ENCODE peak calls at places on chromosomes 3 and 15, in six cellular contexts. J, A, V, G, T and I are unnamed samples. For H3K4me1, the result is how much of the 10 kb centered on the place peaks cover.

GRCh38 chr3:61420136-61420759 is 141.1 kb upstream of the PTPRG start:
- DNase-seq in J (no peak), A (no peak), V (no peak), G (no peak), T (no peak), I (no peak)

GRCh38 chr15:65259367-65259781 is 27.3 kb downstream of the PARP16 start:
- DNase-seq in J (no peak), A (no peak), V (no peak), G (no peak), T (peak), I (no peak)

GRCh38 chr3:126130081-126130855 is 46.3 kb upstream of the SLC41A3 start:
- DNase-seq in J (peak), A (peak), V (no peak), G (peak), T (peak), I (peak)

GRCh38 chr3:175941352-175941751 is 1082.2 kb downstream of the NAALADL2 start:
- DNase-seq in J (no peak), A (no peak), V (no peak), G (peak), T (no peak), I (no peak)

GRCh38 chr3:58175429-58176184 is 35.2 kb downstream of the DNASE1L3 start:
- DNase-seq in J (no peak), A (peak), V (no peak), G (no peak), T (no peak), I (no peak)

GRCh38 chr3:56870436-56870835 is 68.7 kb upstream of the ARHGEF3 start:
- DNase-seq in J (no peak), A (no peak), V (no peak), G (no peak), T (no peak), I (no peak)

GRCh38 chr15:39194431-39194830 is 386.4 kb upstream of the THBS1 start:
- DNase-seq in J (no peak), A (no peak), V (no peak), G (no peak), T (no peak), I (no peak)

GRCh38 chr15:68298882-68299381 is 21.4 kb downstream of the FEM1B start:
- DNase-seq in J (no peak), A (no peak), V (peak), G (no peak), T (no peak), I (no peak)

GRCh38 chr3:161221881-161222600 is 930 bp downstream of the NMD3 start:
- DNase-seq in J (peak), A (no peak), V (no peak), G (peak), T (no peak), I (no peak)

GRCh38 chr3:33063651-33064051 is 33.3 kb downstream of the GLB1 start:
- DNase-seq in J (no peak), A (no peak), V (no peak), G (no peak), T (no peak), I (no peak)

GRCh38 chr15:42736178-42736792 is 643 bp downstream of the CDAN1 start:
- DNase-seq in J (no peak), A (no peak), V (no peak), G (no peak), T (no peak), I (no peak)

GRCh38 chr3:29370451-29371420 is 89.9 kb downstream of the RBMS3 start:
- DNase-seq in J (no peak), A (no peak), V (no peak), G (no peak), T (no peak), I (no peak)

GRCh38 chr15:64112077-64112772 is 16.4 kb downstream of the SNX1 start:
- DNase-seq in J (no peak), A (no peak), V (no peak), G (no peak), T (no peak), I (no peak)

GRCh38 chr3:142858043-142858442 is 30.8 kb downstream of the PCOLCE2 start:
- DNase-seq in J (no peak), A (no peak), V (no peak), G (no peak), T (no peak), I (no peak)

GRCh38 chr15:69059170-69059943 is 44.9 kb downstream of the NOX5 start:
- DNase-seq in J (peak), A (peak), V (peak), G (peak), T (peak), I (peak)

GRCh38 chr3:154430014-154430413 is at the start of gene GPR149:
- DNase-seq in J (no peak), A (no peak), V (no peak), G (peak), T (no peak), I (no peak)

GRCh38 chr15:49137861-49138260 is 17.5 kb downstream of the COPS2 start:
- DNase-seq in J (no peak), A (no peak), V (no peak), G (no peak), T (no peak), I (no peak)

GRCh38 chr3:149314807-149315578 is 18.4 kb downstream of the TM4SF18 start:
- DNase-seq in J (no peak), A (no peak), V (no peak), G (no peak), T (no peak), I (no peak)

GRCh38 chr3:120622870-120623718 is 27.0 kb downstream of the NDUFB4 start:
- DNase-seq in J (no peak), A (peak), V (no peak), G (peak), T (no peak), I (no peak)

GRCh38 chr15:75389791-75390382 is 21.5 kb upstream of the MAN2C1 start:
- DNase-seq in J (no peak), A (no peak), V (no peak), G (no peak), T (no peak), I (no peak)

GRCh38 chr3:43180027-43180426 is 74.1 kb upstream of the POMGNT2 start:
- DNase-seq in J (no peak), A (no peak), V (peak), G (no peak), T (no peak), I (peak)

GRCh38 chr15:51491941-51492340 is 130.6 kb downstream of the DMXL2 start:
- DNase-seq in J (no peak), A (no peak), V (no peak), G (no peak), T (no peak), I (no peak)

GRCh38 chr3:54744291-54744690 is 183.6 kb downstream of the LRTM1 start:
- DNase-seq in J (no peak), A (no peak), V (no peak), G (no peak), T (no peak), I (no peak)

GRCh38 chr3:184552863-184553262 is 8.7 kb upstream of the EPHB3 start:
- DNase-seq in J (no peak), A (no peak), V (no peak), G (no peak), T (no peak), I (peak)

GRCh38 chr3:46946416-46946815 is 30.1 kb downstream of the CCDC12 start:
- DNase-seq in J (peak), A (no peak), V (no peak), G (no peak), T (no peak), I (peak)

GRCh38 chr3:10242182-10243065 is 5.8 kb upstream of the TATDN2 start:
- DNase-seq in J (no peak), A (no peak), V (peak), G (no peak), T (no peak), I (no peak)

GRCh38 chr3:73010158-73010557 is 13.5 kb downstream of the PPP4R2 start:
- DNase-seq in J (no peak), A (no peak), V (no peak), G (no peak), T (no peak), I (no peak)

GRCh38 chr15:92820233-92821021 is 79.7 kb upstream of the CHD2 start:
- DNase-seq in J (peak), A (peak), V (peak), G (peak), T (peak), I (peak)

GRCh38 chr3:15263120-15263519 is 57.1 kb downstream of the CAPN7 start:
- DNase-seq in J (no peak), A (no peak), V (no peak), G (no peak), T (no peak), I (peak)

GRCh38 chr15:64950888-64951287 is 38.8 kb downstream of the SPG21 start:
- DNase-seq in J (no peak), A (no peak), V (no peak), G (no peak), T (no peak), I (no peak)

GRCh38 chr3:47379488-47379899 is 1.3 kb upstream of the PTPN23 start:
- DNase-seq in J (no peak), A (no peak), V (no peak), G (no peak), T (no peak), I (no peak)

GRCh38 chr3:5479229-5479799 is 291.8 kb downstream of the EDEM1 start:
- DNase-seq in J (no peak), A (no peak), V (no peak), G (no peak), T (no peak), I (no peak)

DNA sequence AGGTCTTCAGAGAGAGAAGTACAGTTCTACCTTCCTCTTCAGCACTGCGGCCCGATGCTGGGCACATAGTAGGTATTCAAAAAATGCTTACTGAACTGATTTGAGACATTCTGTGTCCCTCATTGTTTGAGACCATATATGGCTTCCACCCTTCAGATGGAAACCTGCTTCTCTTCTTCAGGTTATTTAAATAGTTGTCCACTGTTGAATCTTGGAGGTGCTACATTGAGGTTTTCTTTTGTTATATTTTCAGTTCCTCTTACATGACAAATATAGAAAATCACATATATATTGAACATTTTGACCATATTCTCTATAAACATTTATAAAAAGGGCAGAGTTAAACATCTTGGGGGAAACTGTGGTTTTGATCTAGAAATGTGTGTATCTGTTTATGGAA is 200.2 kb upstream of the LRRC3B start:
- DNase-seq in J (no peak), A (no peak), V (no peak), G (no peak), T (no peak), I (peak)
- H3K4me1 ChIP-seq in J (under half), A (under half), V (under half), G (under half), T (under half), I (under half)

GRCh38 chr15:90557651-90558084 is 27.9 kb downstream of the CRTC3 start:
- DNase-seq in J (peak), A (no peak), V (no peak), G (no peak), T (peak), I (peak)
- H3K4me3 ChIP-seq in J (no peak), A (no peak), V (no peak), G (no peak), T (peak), I (no peak)

DNA sequence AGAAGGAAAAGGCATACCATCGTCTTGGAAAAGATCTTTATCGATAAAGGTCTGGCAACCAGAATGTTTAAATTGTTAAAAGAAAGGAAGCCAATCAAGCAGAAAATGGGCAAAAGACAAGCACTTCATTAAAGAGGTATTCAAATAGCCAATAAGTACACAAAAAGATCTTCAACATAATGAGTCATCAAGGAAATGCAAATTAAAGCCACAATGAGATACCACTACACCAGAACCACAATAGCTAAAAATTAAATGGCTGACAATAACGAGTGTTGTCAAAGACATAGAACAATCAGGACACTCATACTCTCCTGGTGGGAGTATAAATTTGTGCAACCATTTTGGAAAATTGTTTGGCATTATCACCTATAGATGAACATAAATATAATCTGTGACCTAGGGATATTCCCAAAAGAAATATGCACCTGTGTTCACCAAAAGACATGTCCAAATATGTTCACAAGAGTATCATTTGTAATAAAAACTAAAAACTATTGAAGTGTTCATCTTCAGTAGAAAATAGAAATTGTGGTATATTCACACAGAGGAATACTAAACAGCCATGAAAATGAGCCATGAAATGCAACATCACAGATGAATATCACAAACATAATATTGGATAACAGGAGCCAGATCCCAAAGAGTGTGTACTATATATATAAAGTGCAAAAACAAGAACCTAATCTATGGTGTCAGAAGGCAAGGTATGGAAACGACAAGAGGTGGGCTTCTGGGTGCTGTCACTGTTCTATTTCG is 14.4 kb upstream of the BTBD1 start:
- DNase-seq in J (no peak), A (no peak), V (no peak), G (no peak), T (no peak), I (no peak)
- H3K4me1 ChIP-seq in J (under half), A (under half), V (under half), G (under half), T (under half), I (under half)

GRCh38 chr3:49173792-49174170 is 2.4 kb downstream of the KLHDC8B start:
- DNase-seq in J (no peak), A (no peak), V (no peak), G (peak), T (peak), I (no peak)
- H3K4me3 ChIP-seq in J (peak), A (no peak), V (no peak), G (no peak), T (peak), I (no peak)

DNA sequence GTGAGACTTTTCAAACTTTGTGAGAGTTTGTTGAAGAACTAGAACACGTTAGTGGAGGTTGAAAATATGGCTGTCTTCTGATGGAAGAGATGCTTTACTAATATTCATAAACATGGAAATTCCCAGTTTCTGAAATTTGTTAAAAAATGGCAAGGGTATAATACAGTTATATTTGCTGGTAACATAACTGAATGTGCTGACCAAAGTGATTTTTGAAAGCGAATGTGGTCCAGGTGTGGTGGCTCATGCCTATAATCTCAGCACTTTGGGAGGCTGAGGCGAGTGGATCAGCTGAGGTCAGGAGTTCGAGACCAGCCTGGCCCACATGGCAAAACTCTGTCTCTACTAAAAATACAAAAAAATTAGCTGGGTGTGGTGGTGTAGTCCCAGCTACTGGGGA is 18.1 kb downstream of the FXR1 start:
- DNase-seq in J (no peak), A (no peak), V (no peak), G (no peak), T (no peak), I (no peak)
- H3K4me1 ChIP-seq in J (under half), A (under half), V (under half), G (under half), T (half or more), I (under half)

DNA sequence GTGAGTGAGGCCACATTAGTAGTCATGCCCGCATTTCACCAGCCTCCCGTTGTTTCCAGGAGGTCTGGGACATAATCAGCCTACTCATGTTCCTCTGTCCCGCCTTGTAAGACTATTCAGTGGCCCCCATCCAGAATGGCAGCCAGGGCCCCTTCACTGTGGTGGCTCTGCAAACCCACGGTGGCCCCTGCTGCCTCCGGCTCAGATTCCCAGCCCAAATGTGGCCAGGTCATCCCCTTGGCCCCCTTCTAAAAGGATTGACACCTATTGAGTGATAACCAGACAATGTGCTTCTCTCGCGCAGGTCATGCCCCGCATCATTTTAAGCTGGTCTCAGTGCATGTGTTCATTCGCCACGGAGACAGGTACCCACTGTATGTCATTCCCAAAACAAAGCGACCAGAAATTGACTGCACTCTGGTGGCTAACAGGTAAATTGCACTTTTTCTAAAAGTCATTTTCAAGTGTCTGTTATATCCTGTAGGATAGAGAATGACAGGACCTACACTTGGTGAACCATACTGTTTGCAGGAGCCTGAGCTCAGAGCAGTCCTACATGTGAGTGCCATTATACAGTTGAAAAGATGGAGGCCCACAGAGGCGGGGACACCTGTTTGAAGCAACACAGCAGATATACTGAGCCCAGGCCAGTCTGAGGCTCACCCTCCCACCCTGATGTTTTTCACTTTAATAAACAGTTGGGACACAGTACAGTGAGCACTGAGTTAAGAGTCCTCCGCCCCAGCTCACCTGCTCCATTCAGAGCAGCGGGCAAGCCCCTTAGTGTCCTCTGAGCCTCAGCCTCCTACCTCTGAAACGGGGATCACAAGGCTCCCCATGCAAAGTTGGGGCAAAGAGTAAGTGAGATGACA is 47.7 kb downstream of the PXYLP1 start:
- DNase-seq in J (no peak), A (no peak), V (peak), G (no peak), T (no peak), I (no peak)
- H3K4me3 ChIP-seq in J (no peak), A (no peak), V (no peak), G (no peak), T (no peak), I (no peak)

DNA sequence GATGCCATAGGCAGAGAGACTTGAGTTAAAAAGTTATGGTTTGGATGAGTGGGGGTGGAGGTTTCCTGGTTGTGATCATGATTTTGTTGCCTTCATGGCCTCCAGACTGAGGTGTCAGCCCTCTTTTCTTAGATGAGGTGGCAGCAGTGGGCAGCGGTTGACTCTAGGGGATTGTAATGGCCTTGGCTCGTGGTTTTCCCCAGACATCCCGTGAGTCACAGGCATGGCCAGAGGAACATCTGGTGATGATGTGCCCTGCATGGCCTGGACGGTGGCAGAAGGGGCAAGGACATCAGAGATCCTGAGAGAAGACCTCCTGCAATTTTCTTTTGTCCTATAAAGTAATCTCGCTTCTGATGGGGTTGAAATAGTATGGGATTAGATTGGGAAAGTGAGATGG is 12.4 kb downstream of the RETNLB start:
- DNase-seq in J (no peak), A (no peak), V (no peak), G (no peak), T (no peak), I (no peak)
- H3K4me1 ChIP-seq in J (under half), A (under half), V (under half), G (under half), T (under half), I (under half)